ENCODE peak calls at places on chromosomes 7 and 10, in seven cellular contexts. Q is GM13977, A is choroid plexus epithelial cell, B is iPS-NIHi11, F is H54, T is SW480, P is NCI-H1436 treated with DMSO at 0.1 percent for 48 hours. D is an unnamed sample.

GRCh38 chr7:138814806-138815332 is 16.9 kb upstream of the ATP6V0A4 start:
- DNase-seq in Q (no peak), A (peak; percentile 23), B (no peak), F (no peak), T (no peak), P (no peak), D (no peak)

GRCh38 chr7:28533731-28534531 is 121.6 kb downstream of the CREB5 start:
- DNase-seq in Q (no peak), A (no peak), B (no peak), F (no peak), T (no peak), P (no peak), D (no peak)

GRCh38 chr7:158186406-158186805 is 401.2 kb downstream of the PTPRN2 start:
- DNase-seq in Q (no peak), A (no peak), B (no peak), F (no peak), T (no peak), P (no peak), D (no peak)

GRCh38 chr7:17408245-17408903 is 109.9 kb downstream of the AHR start:
- DNase-seq in Q (no peak), A (peak; percentile 97), B (no peak), F (peak; percentile 45), T (peak; percentile 92), P (no peak), D (no peak)

GRCh38 chr7:223118-223800 is 30.9 kb downstream of the FAM20C start:
- DNase-seq in Q (no peak), A (peak; percentile 47), B (no peak), F (no peak), T (no peak), P (no peak), D (no peak)

GRCh38 chr7:129771201-129771927 is 159.8 kb downstream of the NRF1 start:
- DNase-seq in Q (no peak), A (no peak), B (no peak), F (no peak), T (peak; percentile 53), P (no peak), D (no peak)

GRCh38 chr7:73876361-73876760 is 15.4 kb downstream of the TMEM270 start:
- DNase-seq in Q (no peak), A (no peak), B (no peak), F (no peak), T (no peak), P (no peak), D (no peak)

GRCh38 chr10:26221571-26221970 is 5.0 kb downstream of the GAD2 start:
- DNase-seq in Q (no peak), A (no peak), B (no peak), F (no peak), T (no peak), P (no peak), D (no peak)

GRCh38 chr10:101933976-101934375 is 90.4 kb upstream of the KCNIP2 start:
- DNase-seq in Q (no peak), A (no peak), B (no peak), F (no peak), T (no peak), P (no peak), D (no peak)

GRCh38 chr10:35135861-35136260 is 9.2 kb downstream of the CREM start:
- DNase-seq in Q (no peak), A (peak; percentile 15), B (no peak), F (no peak), T (no peak), P (no peak), D (no peak)

GRCh38 chr7:42315631-42316030 is 78.6 kb upstream of the GLI3 start:
- DNase-seq in Q (no peak), A (peak; percentile 88), B (no peak), F (no peak), T (peak; percentile 67), P (no peak), D (no peak)

GRCh38 chr7:98836811-98837631 is 32.8 kb downstream of the TMEM130 start:
- DNase-seq in Q (peak; percentile 60), A (peak; percentile 52), B (peak; percentile 80), F (peak; percentile 50), T (peak; percentile 73), P (no peak), D (peak; percentile 47)

GRCh38 chr10:119039161-119039560 is 9.6 kb downstream of the NANOS1 start:
- DNase-seq in Q (no peak), A (no peak), B (no peak), F (no peak), T (no peak), P (no peak), D (no peak)

GRCh38 chr10:17730667-17731066 is 21.3 kb upstream of the TMEM236 start:
- DNase-seq in Q (no peak), A (no peak), B (no peak), F (no peak), T (no peak), P (no peak), D (no peak)

GRCh38 chr10:78605800-78606350 is 462.9 kb upstream of the ZMIZ1 start:
- DNase-seq in Q (no peak), A (peak; percentile 12), B (no peak), F (peak; percentile 22), T (peak; percentile 43), P (no peak), D (no peak)

GRCh38 chr10:113027574-113028392 is 77.7 kb downstream of the TCF7L2 start:
- DNase-seq in Q (no peak), A (peak; percentile 44), B (no peak), F (no peak), T (no peak), P (no peak), D (no peak)

GRCh38 chr10:14601872-14602725 is 172.6 kb downstream of the FAM107B start:
- DNase-seq in Q (peak; percentile 69), A (peak; percentile 86), B (no peak), F (no peak), T (peak; percentile 86), P (no peak), D (peak; percentile 29)

GRCh38 chr10:58488921-58489320 is 23.8 kb upstream of the BICC1 start:
- DNase-seq in Q (no peak), A (no peak), B (no peak), F (no peak), T (no peak), P (no peak), D (no peak)

GRCh38 chr10:31758495-31758894 is 170.1 kb downstream of the ARHGAP12 start:
- DNase-seq in Q (no peak), A (no peak), B (no peak), F (no peak), T (no peak), P (no peak), D (no peak)